ENCODE peak calls at places on chromosomes 4 and X, in ten cellular contexts. G is T-helper 17 cell, I is ELF-1, D is NCI-H1105 treated with DMSO at 0.1 percent for 48 hours, A is mesenteric fat pad, M is dorsolateral prefrontal cortex, S is mesothelial cell of epicardium, O is breast epithelium, Z is CD14-positive monocyte, Q is cardiac fibroblast. N is an unnamed sample.
A peak's percentile ranks its signal among the peaks of the same experiment; 100 is the strongest.

GRCh38 chrX:10634681-10635161 is 14.3 kb upstream of the MID1 start:
- DNase-seq in G (no peak), I (no peak), D (no peak), A (no peak), M (no peak), S (no peak), O (no peak), Z (no peak), Q (peak; percentile 89), N (no peak)

GRCh38 chr4:7330031-7330596 is 104.6 kb downstream of the PSAPL1 start:
- DNase-seq in G (no peak), I (no peak), D (no peak), A (no peak), M (no peak), S (no peak), O (no peak), Z (no peak), Q (no peak), N (no peak)

GRCh38 chrX:153953342-153953830 is 8.9 kb upstream of the RENBP start:
- DNase-seq in G (peak; percentile 74), I (peak; percentile 94), D (peak; percentile 53), A (no peak), M (peak; percentile 72), S (peak; percentile 89), O (peak; percentile 66), Z (peak; percentile 65), Q (peak; percentile 63), N (no peak)

GRCh38 chr4:99591757-99592156 is 17.1 kb downstream of the MTTP start:
- DNase-seq in G (no peak), I (no peak), D (no peak), A (no peak), M (no peak), S (no peak), O (no peak), Z (no peak), Q (no peak), N (no peak)

GRCh38 chr4:159598602-159599001 is 495.7 kb downstream of the RAPGEF2 start:
- DNase-seq in G (no peak), I (no peak), D (no peak), A (no peak), M (no peak), S (no peak), O (no peak), Z (no peak), Q (no peak), N (no peak)

GRCh38 chr4:186881521-186882220 is 158.0 kb upstream of the FAT1 start:
- DNase-seq in G (no peak), I (no peak), D (no peak), A (no peak), M (no peak), S (no peak), O (no peak), Z (no peak), Q (peak; percentile 30), N (no peak)

GRCh38 chrX:139213241-139213709 is 317.3 kb upstream of the F9 start:
- DNase-seq in G (no peak), I (peak; percentile 53), D (no peak), A (no peak), M (no peak), S (no peak), O (no peak), Z (no peak), Q (no peak), N (no peak)

GRCh38 chr4:177499537-177499936 is 57.3 kb upstream of the AGA start:
- DNase-seq in G (no peak), I (no peak), D (no peak), A (no peak), M (no peak), S (no peak), O (no peak), Z (no peak), Q (no peak), N (no peak)

GRCh38 chrX:724256-724655 is 93.7 kb downstream of the SHOX start:
- DNase-seq in G (no peak), I (no peak), D (no peak), A (peak; percentile 20), M (no peak), S (no peak), O (no peak), Z (no peak), Q (no peak), N (no peak)

GRCh38 chr4:179225594-179225993 is 1783.4 kb upstream of the AGA start:
- DNase-seq in G (no peak), I (no peak), D (no peak), A (no peak), M (no peak), S (no peak), O (no peak), Z (no peak), Q (no peak), N (no peak)

GRCh38 chrX:11629593-11630211 is 36.0 kb downstream of the ARHGAP6 start:
- DNase-seq in G (no peak), I (peak; percentile 32), D (no peak), A (no peak), M (no peak), S (no peak), O (no peak), Z (no peak), Q (peak; percentile 83), N (no peak)

GRCh38 chr4:151781026-151781425 is 20.2 kb upstream of the GATB start:
- DNase-seq in G (no peak), I (no peak), D (no peak), A (no peak), M (no peak), S (no peak), O (no peak), Z (no peak), Q (no peak), N (no peak)

GRCh38 chrX:17788956-17789562 is 51.8 kb downstream of the SCML1 start:
- DNase-seq in G (no peak), I (peak; percentile 29), D (no peak), A (no peak), M (no peak), S (no peak), O (no peak), Z (no peak), Q (peak; percentile 11), N (no peak)

GRCh38 chr4:85681194-85681803 is 206.3 kb downstream of the ARHGAP24 start:
- DNase-seq in G (no peak), I (no peak), D (no peak), A (no peak), M (no peak), S (no peak), O (no peak), Z (peak; percentile 79), Q (peak; percentile 92), N (no peak)

GRCh38 chr4:174394915-174395314 is 111.2 kb downstream of the CEP44 start:
- DNase-seq in G (no peak), I (no peak), D (no peak), A (no peak), M (no peak), S (no peak), O (no peak), Z (no peak), Q (peak; percentile 58), N (no peak)

GRCh38 chr4:7323872-7324650 is 110.7 kb downstream of the PSAPL1 start:
- DNase-seq in G (no peak), I (peak; percentile 72), D (peak; percentile 89), A (no peak), M (no peak), S (no peak), O (no peak), Z (no peak), Q (no peak), N (no peak)

GRCh38 chr4:53905935-53906377 is 158.4 kb downstream of the CHIC2 start:
- DNase-seq in G (no peak), I (peak; percentile 71), D (no peak), A (no peak), M (no peak), S (no peak), O (no peak), Z (no peak), Q (peak; percentile 79), N (no peak)

GRCh38 chrX:56787734-56788152 is 58.7 kb downstream of the NBDY start:
- DNase-seq in G (no peak), I (no peak), D (no peak), A (peak; percentile 47), M (peak; percentile 27), S (no peak), O (no peak), Z (no peak), Q (no peak), N (no peak)

GRCh38 chrX:103253608-103254007 is 1.3 kb downstream of the TCEAL8 start:
- DNase-seq in G (no peak), I (peak; percentile 51), D (no peak), A (no peak), M (no peak), S (no peak), O (no peak), Z (no peak), Q (peak; percentile 19), N (no peak)

GRCh38 chrX:110317079-110317819 is 636 bp downstream of the AMMECR1 start:
- DNase-seq in G (peak; percentile 6), I (peak; percentile 50), D (no peak), A (no peak), M (no peak), S (peak; percentile 53), O (peak; percentile 42), Z (no peak), Q (peak; percentile 6), N (no peak)

GRCh38 chrX:134202561-134202960 is 34.4 kb upstream of the CCDC160 start:
- DNase-seq in G (no peak), I (peak; percentile 42), D (no peak), A (no peak), M (no peak), S (no peak), O (no peak), Z (no peak), Q (no peak), N (no peak)

GRCh38 chrX:55161581-55161980 is 58.6 kb upstream of the PAGE5 start:
- DNase-seq in G (no peak), I (no peak), D (no peak), A (no peak), M (no peak), S (peak; percentile 37), O (no peak), Z (no peak), Q (no peak), N (no peak)

GRCh38 chr4:153785830-153786721 is 2.8 kb downstream of the SFRP2 start:
- DNase-seq in G (no peak), I (peak; percentile 28), D (peak; percentile 39), A (no peak), M (no peak), S (no peak), O (no peak), Z (no peak), Q (peak; percentile 64), N (no peak)

GRCh38 chrX:47898024-47898423 is 61.3 kb downstream of the ZNF81 start:
- DNase-seq in G (no peak), I (no peak), D (no peak), A (no peak), M (no peak), S (no peak), O (no peak), Z (no peak), Q (no peak), N (no peak)

GRCh38 chr4:6773106-6773505 is 9.4 kb upstream of the KIAA0232 start:
- DNase-seq in G (no peak), I (peak; percentile 87), D (no peak), A (no peak), M (no peak), S (no peak), O (peak; percentile 84), Z (no peak), Q (no peak), N (peak; percentile 80)

GRCh38 chrX:23902419-23902818 is 5.3 kb downstream of the APOO start:
- DNase-seq in G (no peak), I (peak; percentile 34), D (peak; percentile 53), A (no peak), M (no peak), S (no peak), O (no peak), Z (no peak), Q (peak; percentile 77), N (no peak)

GRCh38 chr4:173998471-173999144 is 284.9 kb downstream of the FBXO8 start:
- DNase-seq in G (no peak), I (no peak), D (no peak), A (no peak), M (no peak), S (no peak), O (no peak), Z (no peak), Q (no peak), N (no peak)

GRCh38 chrX:79511799-79512198 is 144.7 kb upstream of the ITM2A start:
- DNase-seq in G (no peak), I (no peak), D (no peak), A (no peak), M (no peak), S (no peak), O (no peak), Z (no peak), Q (no peak), N (no peak)